ENCODE peak calls at places on chromosomes 13 and 19, in six cellular contexts. A is NB4; Q is CD4-positive, alpha-beta T cell; M is effector memory CD4-positive, alpha-beta T cell; V is heart left ventricle; J is amniotic epithelial cell. F is an unnamed sample.

GRCh38 chr13:75896271-75896670 is 260.1 kb downstream of the LMO7 start:
- DNase-seq in V (no peak), Q (no peak), A (no peak), M (no peak), J (peak), F (no peak)

GRCh38 chr13:28159057-28159456 is 20.7 kb downstream of the PAN3 start:
- DNase-seq in Q (no peak), V (no peak), J (no peak), A (no peak), M (no peak), F (no peak)

GRCh38 chr13:49062297-49062896 is 86.7 kb downstream of the FNDC3A start:
- DNase-seq in A (peak), V (no peak), Q (no peak), M (no peak), J (peak), F (no peak)

GRCh38 chr13:113547248-113547971 is 37.1 kb upstream of the TFDP1 start:
- DNase-seq in J (no peak), A (no peak), M (no peak), Q (no peak), V (peak), F (no peak)

GRCh38 chr19:3162418-3163229 is 15.9 kb upstream of the S1PR4 start:
- DNase-seq in M (no peak), J (peak), Q (no peak), A (peak), V (no peak), F (no peak)

GRCh38 chr19:1104452-1105216 is 840 bp downstream of the GPX4 start:
- DNase-seq in M (peak), V (peak), Q (peak), J (peak), A (peak), F (peak)

GRCh38 chr19:5877427-5877826 is 7.1 kb upstream of the FUT5 start:
- DNase-seq in J (no peak), M (no peak), A (no peak), V (no peak), Q (no peak), F (no peak)

GRCh38 chr19:52734340-52734892 is 428 bp downstream of the ZNF611 start:
- DNase-seq in Q (no peak), V (peak), M (no peak), J (no peak), A (no peak), F (no peak)

GRCh38 chr19:4379383-4380253 is 20.7 kb downstream of the SH3GL1 start:
- DNase-seq in M (no peak), A (no peak), Q (no peak), J (peak), V (no peak), F (no peak)

GRCh38 chr19:29804493-29804892 is 7.3 kb upstream of the CCNE1 start:
- DNase-seq in V (no peak), Q (no peak), A (no peak), J (no peak), M (no peak), F (no peak)

GRCh38 chr19:28466107-28467045 is 746.6 kb downstream of the UQCRFS1 start:
- DNase-seq in A (peak), M (no peak), J (peak), V (peak), Q (peak), F (no peak)

GRCh38 chr19:53311897-53312296 is 21.7 kb upstream of the ZNF845 start:
- DNase-seq in J (no peak), V (no peak), Q (no peak), A (no peak), M (no peak), F (no peak)

GRCh38 chr19:45139286-45140143 is 21.3 kb downstream of the NKPD1 start:
- DNase-seq in Q (no peak), J (no peak), A (no peak), M (no peak), V (no peak), F (no peak)

GRCh38 chr13:113794086-113794485 is 35.1 kb downstream of the TMEM255B start:
- DNase-seq in V (no peak), J (no peak), A (no peak), M (no peak), Q (no peak), F (no peak)

GRCh38 chr13:113110048-113110851 is 4.7 kb downstream of the F7 start:
- DNase-seq in Q (peak), V (no peak), J (peak), A (no peak), M (no peak), F (no peak)

GRCh38 chr13:98089246-98089645 is 53.6 kb upstream of the FARP1 start:
- DNase-seq in Q (no peak), M (no peak), J (no peak), A (no peak), V (no peak), F (no peak)

GRCh38 chr19:30689474-30689873 is 317.3 kb downstream of the ZNF536 start:
- DNase-seq in Q (no peak), A (no peak), M (no peak), J (no peak), V (no peak), F (no peak)

GRCh38 chr13:32902898-32903297 is 113.3 kb upstream of the KL start:
- DNase-seq in J (peak), M (no peak), Q (no peak), A (no peak), V (peak), F (peak)

GRCh38 chr19:42316223-42317211 is 3.4 kb downstream of the TMEM145 start:
- DNase-seq in A (peak), J (no peak), M (no peak), V (no peak), Q (no peak), F (no peak)

GRCh38 chr13:41740479-41740878 is 220.4 kb downstream of the VWA8 start:
- DNase-seq in J (peak), Q (no peak), A (no peak), M (no peak), V (no peak), F (no peak)

GRCh38 chr19:10230904-10231623 is at the start of gene S1PR2:
- DNase-seq in M (peak), A (peak), Q (peak), V (peak), J (peak), F (peak)

GRCh38 chr19:19860756-19861390 is 4.8 kb upstream of the ZNF253 start:
- DNase-seq in J (peak), Q (peak), M (peak), V (no peak), A (no peak), F (no peak)

GRCh38 chr13:103431880-103432279 is 365.7 kb upstream of the SLC10A2 start:
- DNase-seq in J (no peak), Q (no peak), A (no peak), V (no peak), M (no peak), F (no peak)

GRCh38 chr19:10270180-10270615 is 722 bp upstream of the ICAM1 start:
- DNase-seq in M (peak), A (peak), Q (peak), V (peak), J (peak), F (no peak)

GRCh38 chr19:15249912-15250634 is 17.8 kb upstream of the EPHX3 start:
- DNase-seq in J (peak), M (no peak), V (peak), A (no peak), Q (no peak), F (no peak)

GRCh38 chr13:25372275-25373081 is 704 bp downstream of the ATP8A2 start:
- DNase-seq in M (no peak), J (no peak), A (no peak), V (no peak), Q (no peak), F (no peak)

GRCh38 chr19:47601180-47601904 is 7.6 kb upstream of the BICRA start:
- DNase-seq in A (peak), M (no peak), V (no peak), J (no peak), Q (no peak), F (no peak)

GRCh38 chr13:24746618-24747247 is 17.2 kb upstream of the RNF17 start:
- DNase-seq in V (no peak), A (peak), J (peak), Q (no peak), M (no peak), F (no peak)

GRCh38 chr13:104779311-104779710 is 1713.1 kb upstream of the SLC10A2 start:
- DNase-seq in M (no peak), A (no peak), V (no peak), J (peak), Q (no peak), F (no peak)

GRCh38 chr13:95154441-95154886 is 146.8 kb downstream of the ABCC4 start:
- DNase-seq in A (no peak), Q (no peak), J (no peak), V (no peak), M (no peak), F (no peak)

GRCh38 chr13:64553411-64554129 is 2676.6 kb downstream of the PCDH9 start:
- DNase-seq in M (no peak), V (no peak), Q (no peak), J (peak), A (peak), F (no peak)

GRCh38 chr19:46495789-46496099 is at the start of gene PNMA8B:
- DNase-seq in V (peak), M (no peak), Q (peak), J (no peak), A (no peak), F (peak)

GRCh38 chr13:99626461-99627082 is 125.3 kb downstream of the TM9SF2 start:
- DNase-seq in V (no peak), M (no peak), A (no peak), J (peak), Q (no peak), F (no peak)

GRCh38 chr19:48718711-48719231 is 754 bp downstream of the MAMSTR start:
- DNase-seq in A (no peak), J (no peak), V (peak), Q (no peak), M (no peak), F (no peak)

GRCh38 chr13:106819413-106820180 is 251.7 kb upstream of the ARGLU1 start:
- DNase-seq in A (no peak), Q (no peak), J (no peak), M (no peak), V (no peak), F (no peak)

GRCh38 chr13:111949311-111949710 is 117.6 kb upstream of the SOX1 start:
- DNase-seq in A (no peak), Q (no peak), M (no peak), J (no peak), V (no peak), F (no peak)

GRCh38 chr19:47351545-47351944 is 2.4 kb downstream of the DHX34 start:
- DNase-seq in Q (no peak), V (no peak), M (no peak), A (peak), J (peak), F (no peak)

GRCh38 chr13:44578064-44578394 is 1.9 kb upstream of the TSC22D1 start:
- DNase-seq in Q (no peak), V (no peak), M (no peak), J (peak), A (no peak), F (no peak)